ENCODE peak calls at places on chromosomes 13 and 19, in four cellular contexts. One of them, this sample, is unnamed.

GRCh38 chr19:41308450-41309224 is 1.3 kb upstream of the CCDC97 start:
- DNase-seq in AG09319: no peak
- DNase-seq in kidney tubule cell: peak
- DNase-seq in activated T-helper 1 cell treated with Interleukin-2 at 50 U/mL for 16 hours: peak
- DNase-seq in this sample: peak

GRCh38 chr13:113544071-113544891 is 40.3 kb upstream of the TFDP1 start:
- DNase-seq in AG09319: no peak
- DNase-seq in kidney tubule cell: no peak
- DNase-seq in activated T-helper 1 cell treated with Interleukin-2 at 50 U/mL for 16 hours: no peak
- DNase-seq in this sample: no peak

GRCh38 chr19:15161028-15161984 is 39.5 kb downstream of the NOTCH3 start:
- DNase-seq in AG09319: no peak
- DNase-seq in kidney tubule cell: peak
- DNase-seq in activated T-helper 1 cell treated with Interleukin-2 at 50 U/mL for 16 hours: no peak
- DNase-seq in this sample: peak

GRCh38 chr19:55553217-55554182 is 8.2 kb upstream of the SBK3 start:
- DNase-seq in AG09319: no peak
- DNase-seq in kidney tubule cell: no peak
- DNase-seq in activated T-helper 1 cell treated with Interleukin-2 at 50 U/mL for 16 hours: no peak
- DNase-seq in this sample: no peak

GRCh38 chr19:1853295-1854031 is 5.2 kb upstream of the REXO1 start:
- DNase-seq in AG09319: no peak
- DNase-seq in kidney tubule cell: peak
- DNase-seq in activated T-helper 1 cell treated with Interleukin-2 at 50 U/mL for 16 hours: peak
- DNase-seq in this sample: peak

GRCh38 chr19:55365245-55365644 is 2.2 kb upstream of the GARIN5B start:
- DNase-seq in AG09319: no peak
- DNase-seq in kidney tubule cell: no peak
- DNase-seq in activated T-helper 1 cell treated with Interleukin-2 at 50 U/mL for 16 hours: no peak
- DNase-seq in this sample: no peak

GRCh38 chr13:25771641-25772478 is 280.0 kb downstream of the SHISA2 start:
- DNase-seq in AG09319: no peak
- DNase-seq in kidney tubule cell: peak
- DNase-seq in activated T-helper 1 cell treated with Interleukin-2 at 50 U/mL for 16 hours: no peak
- DNase-seq in this sample: peak

GRCh38 chr13:82214341-82214740 is 1667.9 kb downstream of the SLITRK1 start:
- DNase-seq in AG09319: no peak
- DNase-seq in kidney tubule cell: no peak
- DNase-seq in activated T-helper 1 cell treated with Interleukin-2 at 50 U/mL for 16 hours: no peak
- DNase-seq in this sample: no peak

GRCh38 chr19:45254044-45254531 is 3.0 kb downstream of the MARK4 start:
- DNase-seq in AG09319: no peak
- DNase-seq in kidney tubule cell: no peak
- DNase-seq in activated T-helper 1 cell treated with Interleukin-2 at 50 U/mL for 16 hours: no peak
- DNase-seq in this sample: no peak

GRCh38 chr19:6930190-6930589 is 42.8 kb downstream of the ADGRE1 start:
- DNase-seq in AG09319: no peak
- DNase-seq in kidney tubule cell: no peak
- DNase-seq in activated T-helper 1 cell treated with Interleukin-2 at 50 U/mL for 16 hours: no peak
- DNase-seq in this sample: no peak

GRCh38 chr19:40601061-40601973 is at the start of gene LTBP4:
- DNase-seq in AG09319: no peak
- DNase-seq in kidney tubule cell: peak
- DNase-seq in activated T-helper 1 cell treated with Interleukin-2 at 50 U/mL for 16 hours: peak
- DNase-seq in this sample: no peak

GRCh38 chr19:4071610-4072009 is 4.9 kb upstream of the ZBTB7A start:
- DNase-seq in AG09319: no peak
- DNase-seq in kidney tubule cell: no peak
- DNase-seq in activated T-helper 1 cell treated with Interleukin-2 at 50 U/mL for 16 hours: no peak
- DNase-seq in this sample: no peak

GRCh38 chr13:44197791-44198770 is 175.5 kb upstream of the SERP2 start:
- DNase-seq in AG09319: no peak
- DNase-seq in kidney tubule cell: no peak
- DNase-seq in activated T-helper 1 cell treated with Interleukin-2 at 50 U/mL for 16 hours: no peak
- DNase-seq in this sample: peak

GRCh38 chr19:7861619-7862412 is 12.4 kb downstream of the PRR36 start:
- DNase-seq in AG09319: no peak
- DNase-seq in kidney tubule cell: no peak
- DNase-seq in activated T-helper 1 cell treated with Interleukin-2 at 50 U/mL for 16 hours: no peak
- DNase-seq in this sample: no peak

GRCh38 chr19:30671622-30672051 is 299.5 kb downstream of the ZNF536 start:
- DNase-seq in AG09319: no peak
- DNase-seq in kidney tubule cell: no peak
- DNase-seq in activated T-helper 1 cell treated with Interleukin-2 at 50 U/mL for 16 hours: no peak
- DNase-seq in this sample: no peak

GRCh38 chr19:37907735-37908066 is 693 bp downstream of the SIPA1L3 start:
- DNase-seq in AG09319: no peak
- DNase-seq in kidney tubule cell: peak
- DNase-seq in activated T-helper 1 cell treated with Interleukin-2 at 50 U/mL for 16 hours: no peak
- DNase-seq in this sample: no peak

GRCh38 chr13:94933230-94933751 is 220.9 kb upstream of the SOX21 start:
- DNase-seq in AG09319: no peak
- DNase-seq in kidney tubule cell: no peak
- DNase-seq in activated T-helper 1 cell treated with Interleukin-2 at 50 U/mL for 16 hours: no peak
- DNase-seq in this sample: no peak

GRCh38 chr13:27638521-27638920 is 16.8 kb downstream of the POLR1D start:
- DNase-seq in AG09319: no peak
- DNase-seq in kidney tubule cell: no peak
- DNase-seq in activated T-helper 1 cell treated with Interleukin-2 at 50 U/mL for 16 hours: no peak
- DNase-seq in this sample: peak

GRCh38 chr19:8366961-8367326 is 3.0 kb downstream of the ANGPTL4 start:
- DNase-seq in AG09319: no peak
- DNase-seq in kidney tubule cell: no peak
- DNase-seq in activated T-helper 1 cell treated with Interleukin-2 at 50 U/mL for 16 hours: no peak
- DNase-seq in this sample: no peak

GRCh38 chr13:108597943-108598342 is 31.5 kb upstream of the MYO16 start:
- DNase-seq in AG09319: no peak
- DNase-seq in kidney tubule cell: peak
- DNase-seq in activated T-helper 1 cell treated with Interleukin-2 at 50 U/mL for 16 hours: no peak
- DNase-seq in this sample: no peak

GRCh38 chr13:106098778-106099177 is 436.7 kb downstream of the EFNB2 start:
- DNase-seq in AG09319: no peak
- DNase-seq in kidney tubule cell: no peak
- DNase-seq in activated T-helper 1 cell treated with Interleukin-2 at 50 U/mL for 16 hours: no peak
- DNase-seq in this sample: no peak

GRCh38 chr13:111344471-111345191 is 24.2 kb downstream of the TEX29 start:
- DNase-seq in AG09319: no peak
- DNase-seq in kidney tubule cell: no peak
- DNase-seq in activated T-helper 1 cell treated with Interleukin-2 at 50 U/mL for 16 hours: no peak
- DNase-seq in this sample: peak

GRCh38 chr19:6551607-6552450 is 21.0 kb downstream of the TNFSF9 start:
- DNase-seq in AG09319: no peak
- DNase-seq in kidney tubule cell: no peak
- DNase-seq in activated T-helper 1 cell treated with Interleukin-2 at 50 U/mL for 16 hours: peak
- DNase-seq in this sample: no peak

GRCh38 chr13:41455725-41456419 is 1.5 kb upstream of the RGCC start:
- DNase-seq in AG09319: no peak
- DNase-seq in kidney tubule cell: no peak
- DNase-seq in activated T-helper 1 cell treated with Interleukin-2 at 50 U/mL for 16 hours: no peak
- DNase-seq in this sample: no peak

GRCh38 chr19:1121395-1121794 is 17.6 kb downstream of the GPX4 start:
- DNase-seq in AG09319: no peak
- DNase-seq in kidney tubule cell: no peak
- DNase-seq in activated T-helper 1 cell treated with Interleukin-2 at 50 U/mL for 16 hours: no peak
- DNase-seq in this sample: no peak

GRCh38 chr13:74270018-74270417 is 135.8 kb upstream of the KLF12 start:
- DNase-seq in AG09319: no peak
- DNase-seq in kidney tubule cell: peak
- DNase-seq in activated T-helper 1 cell treated with Interleukin-2 at 50 U/mL for 16 hours: no peak
- DNase-seq in this sample: peak

GRCh38 chr13:19665427-19665859 is 32.0 kb downstream of the MPHOSPH8 start:
- DNase-seq in AG09319: no peak
- DNase-seq in kidney tubule cell: no peak
- DNase-seq in activated T-helper 1 cell treated with Interleukin-2 at 50 U/mL for 16 hours: no peak
- DNase-seq in this sample: no peak

GRCh38 chr19:50759886-50760285 is 10.4 kb upstream of the GPR32 start:
- DNase-seq in AG09319: no peak
- DNase-seq in kidney tubule cell: no peak
- DNase-seq in activated T-helper 1 cell treated with Interleukin-2 at 50 U/mL for 16 hours: no peak
- DNase-seq in this sample: no peak

GRCh38 chr19:1370579-1371361 is 12.9 kb upstream of the NDUFS7 start:
- DNase-seq in AG09319: no peak
- DNase-seq in kidney tubule cell: peak
- DNase-seq in activated T-helper 1 cell treated with Interleukin-2 at 50 U/mL for 16 hours: no peak
- DNase-seq in this sample: no peak